ENCODE peak calls at places on chromosomes 6 and 20, in seven cellular contexts. J, L, G, C, X, K and Q are unnamed samples.
A peak's percentile ranks its signal among the peaks of the same experiment; 100 is the strongest.

GRCh38 chr6:540490-540889 is 116.4 kb downstream of the HUS1B start:
- DNase-seq in X (no peak), L (no peak), C (no peak), G (no peak), J (no peak), K (no peak), Q (no peak)

GRCh38 chr6:138814179-138814834 is 18.4 kb downstream of the ECT2L start:
- DNase-seq in J (no peak), X (no peak), C (no peak), G (no peak), K (peak; percentile 24), L (no peak), Q (no peak)

GRCh38 chr6:14862845-14863244 is 383.0 kb upstream of the JARID2 start:
- DNase-seq in G (no peak), K (no peak), J (no peak), X (no peak), C (no peak), L (no peak), Q (no peak)

GRCh38 chr20:31890646-31891045 is 20.2 kb downstream of the TTLL9 start:
- DNase-seq in K (no peak), J (no peak), G (no peak), L (no peak), X (no peak), C (no peak), Q (no peak)

GRCh38 chr6:82006027-82006738 is 241.4 kb downstream of the IBTK start:
- DNase-seq in L (peak; percentile 63), G (peak; percentile 61), C (peak; percentile 44), J (peak; percentile 24), X (peak; percentile 64), K (peak; percentile 41), Q (no peak)

GRCh38 chr20:32450484-32451061 is 92.4 kb downstream of the ASXL1 start:
- DNase-seq in X (no peak), L (no peak), J (no peak), K (no peak), C (peak; percentile 64), G (no peak), Q (no peak)

GRCh38 chr20:47220161-47220582 is 136.3 kb downstream of the ZMYND8 start:
- DNase-seq in L (peak; percentile 85), J (peak; percentile 52), C (peak; percentile 66), X (peak; percentile 55), K (no peak), G (peak; percentile 41), Q (peak; percentile 10)

GRCh38 chr6:67666177-67666964 is 968.7 kb upstream of the ADGRB3 start:
- DNase-seq in J (no peak), C (no peak), L (no peak), X (no peak), G (no peak), K (no peak), Q (no peak)

GRCh38 chr6:148885154-148885870 is 138.5 kb downstream of the UST start:
- DNase-seq in J (no peak), X (peak; percentile 43), K (peak; percentile 60), C (no peak), G (peak; percentile 92), L (no peak), Q (no peak)

GRCh38 chr6:69664551-69664950 is 132.3 kb downstream of the LMBRD1 start:
- DNase-seq in C (no peak), L (no peak), J (no peak), K (no peak), G (no peak), X (no peak), Q (no peak)

GRCh38 chr20:2195614-2196013 is 94.0 kb downstream of the STK35 start:
- DNase-seq in K (no peak), J (no peak), G (no peak), C (no peak), L (peak; percentile 8), X (peak; percentile 27), Q (no peak)

GRCh38 chr6:35920793-35921732 is at the start of gene SRPK1:
- DNase-seq in J (peak; percentile 93), X (peak; percentile 89), C (peak; percentile 96), K (peak; percentile 85), L (peak; percentile 92), G (peak; percentile 76), Q (peak; percentile 72)

GRCh38 chr6:101401792-101402617 is 8.5 kb downstream of the GRIK2 start:
- DNase-seq in G (no peak), L (peak; percentile 81), X (no peak), K (no peak), C (peak; percentile 88), J (no peak), Q (no peak)

GRCh38 chr20:23686046-23686750 is 2.6 kb downstream of the CST4 start:
- DNase-seq in J (no peak), X (no peak), L (no peak), C (no peak), K (no peak), G (no peak), Q (no peak)

GRCh38 chr6:169976301-169977081 is 225.1 kb downstream of the ERMARD start:
- DNase-seq in G (no peak), C (no peak), K (peak; percentile 85), L (no peak), X (peak; percentile 48), J (no peak), Q (no peak)

GRCh38 chr20:51159303-51159702 is 136.4 kb upstream of the KCNG1 start:
- DNase-seq in J (no peak), X (no peak), C (no peak), L (no peak), K (no peak), G (no peak), Q (no peak)

GRCh38 chr20:31587545-31588389 is 17.3 kb upstream of the ID1 start:
- DNase-seq in C (peak; percentile 47), G (peak; percentile 57), K (peak; percentile 16), J (no peak), L (peak; percentile 76), X (no peak), Q (no peak)

GRCh38 chr6:4464638-4465037 is 311.6 kb upstream of the CDYL start:
- DNase-seq in J (no peak), K (no peak), G (no peak), X (no peak), L (no peak), C (no peak), Q (no peak)

GRCh38 chr6:158999154-158999668 is 791 bp downstream of the RSPH3 start:
- DNase-seq in C (no peak), J (no peak), K (peak; percentile 42), X (no peak), L (no peak), G (peak; percentile 11), Q (no peak)

GRCh38 chr20:32982617-32983458 is 21.4 kb downstream of the SUN5 start:
- DNase-seq in K (no peak), J (no peak), X (no peak), C (no peak), L (no peak), G (no peak), Q (no peak)

GRCh38 chr6:14786008-14786407 is 459.9 kb upstream of the JARID2 start:
- DNase-seq in G (no peak), J (no peak), L (no peak), C (no peak), X (no peak), K (no peak), Q (no peak)

GRCh38 chr6:44627091-44627878 is 239.8 kb downstream of the CDC5L start:
- DNase-seq in X (no peak), K (no peak), J (no peak), C (peak; percentile 39), L (peak; percentile 66), G (no peak), Q (no peak)

GRCh38 chr6:135117413-135117968 is 62.9 kb upstream of the HBS1L start:
- DNase-seq in L (no peak), K (no peak), G (no peak), J (no peak), X (no peak), C (no peak), Q (no peak)

GRCh38 chr6:131015630-131016263 is 47.3 kb downstream of the EPB41L2 start:
- DNase-seq in G (peak; percentile 70), C (no peak), K (peak; percentile 8), J (no peak), L (no peak), X (no peak), Q (no peak)

GRCh38 chr20:53880108-53880641 is 190.2 kb downstream of the BCAS1 start:
- DNase-seq in J (no peak), K (no peak), C (no peak), G (no peak), L (no peak), X (no peak), Q (no peak)

GRCh38 chr6:156862711-156863110 is 85.5 kb downstream of the ARID1B start:
- DNase-seq in G (no peak), K (no peak), C (no peak), J (no peak), X (no peak), L (no peak), Q (no peak)
- H3K79me2 ChIP-seq in G (peaks cover 37% of the 10 kb centered on the region), K (peaks cover 91% of the 10 kb centered on the region), C (peaks cover 100% of the 10 kb centered on the region), J (peaks cover 96% of the 10 kb centered on the region), X (peaks cover 93% of the 10 kb centered on the region), L (peaks cover 100% of the 10 kb centered on the region), Q (peaks cover 64% of the 10 kb centered on the region)

GRCh38 chr6:97705568-97705967 is 422.6 kb upstream of the MMS22L start:
- DNase-seq in X (peak; percentile 9), C (peak; percentile 73), K (no peak), G (no peak), L (peak; percentile 86), J (peak; percentile 7), Q (peak; percentile 7)

GRCh38 chr6:97703661-97704060 is 420.6 kb upstream of the MMS22L start:
- DNase-seq in K (peak; percentile 28), J (no peak), X (no peak), L (no peak), C (no peak), G (no peak), Q (no peak)

GRCh38 chr6:97697450-97697849 is 414.4 kb upstream of the MMS22L start:
- DNase-seq in C (no peak), L (no peak), K (peak; percentile 5), J (no peak), X (no peak), G (peak; percentile 11), Q (no peak)

GRCh38 chr6:97702226-97702625 is 419.2 kb upstream of the MMS22L start:
- DNase-seq in L (no peak), K (no peak), J (no peak), X (no peak), G (no peak), C (no peak), Q (no peak)
- H3K79me2 ChIP-seq in L (no peaks in the 10 kb centered on the region), K (no peaks in the 10 kb centered on the region), J (no peaks in the 10 kb centered on the region), X (no peaks in the 10 kb centered on the region), G (no peaks in the 10 kb centered on the region), C (no peaks in the 10 kb centered on the region), Q (no peaks in the 10 kb centered on the region)

DNA sequence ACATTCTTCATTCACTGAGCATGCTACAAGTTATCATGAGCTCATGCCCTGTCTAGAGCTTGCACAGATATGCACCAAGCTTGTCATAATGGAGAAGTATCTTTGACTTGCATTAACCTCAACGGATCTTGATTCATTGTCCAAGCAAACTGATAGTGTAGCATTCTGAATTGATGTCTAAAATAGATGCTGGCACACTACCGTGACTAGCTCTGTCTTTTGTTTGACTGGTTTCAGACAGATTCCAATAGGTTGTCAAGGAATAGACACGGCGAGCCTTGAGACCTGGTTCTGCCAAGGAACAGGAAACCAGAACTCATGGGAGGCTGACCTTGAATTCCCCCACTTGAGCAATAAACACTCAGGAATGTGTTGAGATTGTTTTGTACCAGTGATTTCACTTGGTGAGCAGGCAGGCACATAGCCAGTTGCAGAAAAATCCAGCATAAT is 1153.1 kb upstream of the GJE1 start:
- DNase-seq in C (no peak), K (peak; percentile 57), J (no peak), L (no peak), X (no peak), G (peak; percentile 80), Q (no peak)
- H3K79me2 ChIP-seq in C (no peaks in the 10 kb centered on the region), K (no peaks in the 10 kb centered on the region), J (no peaks in the 10 kb centered on the region), L (no peaks in the 10 kb centered on the region), X (no peaks in the 10 kb centered on the region), G (no peaks in the 10 kb centered on the region), Q (no peaks in the 10 kb centered on the region)

GRCh38 chr6:125795301-125795700 is 4.5 kb downstream of the NCOA7 start:
- DNase-seq in X (no peak), J (no peak), L (no peak), C (no peak), G (no peak), K (no peak), Q (no peak)
- H3K79me2 ChIP-seq in X (peaks cover 27% of the 10 kb centered on the region), J (peaks cover 90% of the 10 kb centered on the region), L (peaks cover 13% of the 10 kb centered on the region), C (no peaks in the 10 kb centered on the region), G (peaks cover 18% of the 10 kb centered on the region), K (peaks cover 60% of the 10 kb centered on the region), Q (no peaks in the 10 kb centered on the region)